ENCODE peak calls at places on chromosomes 7 and 10, in four cellular contexts. One of them, this sample, is unnamed. For H3K4me1, the result is how much of the 10 kb centered on the place peaks cover.

GRCh38 chr10:16304311-16304710 is 132.5 kb upstream of the PTER start:
- DNase-seq in heart right ventricle: no peak
- DNase-seq in CD4-positive, CD25-positive, alpha-beta regulatory T cell: no peak
- DNase-seq in upper lobe of right lung: no peak
- DNase-seq in this sample: no peak

GRCh38 chr7:24965831-24966708 is 13.9 kb downstream of the OSBPL3 start:
- DNase-seq in heart right ventricle: no peak
- DNase-seq in CD4-positive, CD25-positive, alpha-beta regulatory T cell: peak
- DNase-seq in upper lobe of right lung: no peak
- DNase-seq in this sample: no peak

GRCh38 chr7:29194594-29195417 is at the start of gene CHN2:
- DNase-seq in heart right ventricle: peak
- DNase-seq in CD4-positive, CD25-positive, alpha-beta regulatory T cell: peak
- DNase-seq in upper lobe of right lung: peak
- DNase-seq in this sample: no peak

GRCh38 chr7:100590077-100590737 is 4.1 kb downstream of the FBXO24 start:
- DNase-seq in heart right ventricle: peak
- DNase-seq in CD4-positive, CD25-positive, alpha-beta regulatory T cell: no peak
- DNase-seq in upper lobe of right lung: peak
- DNase-seq in this sample: no peak

GRCh38 chr10:123574299-123574698 is 91.9 kb upstream of the GPR26 start:
- DNase-seq in heart right ventricle: no peak
- DNase-seq in CD4-positive, CD25-positive, alpha-beta regulatory T cell: no peak
- DNase-seq in upper lobe of right lung: no peak
- DNase-seq in this sample: no peak

GRCh38 chr10:66167816-66168215 is 758.0 kb upstream of the LRRTM3 start:
- DNase-seq in heart right ventricle: no peak
- DNase-seq in CD4-positive, CD25-positive, alpha-beta regulatory T cell: no peak
- DNase-seq in upper lobe of right lung: no peak
- DNase-seq in this sample: no peak

GRCh38 chr10:102997998-102998397 is 79.9 kb downstream of the CNNM2 start:
- DNase-seq in heart right ventricle: no peak
- DNase-seq in CD4-positive, CD25-positive, alpha-beta regulatory T cell: no peak
- DNase-seq in upper lobe of right lung: no peak
- DNase-seq in this sample: no peak

GRCh38 chr10:124722812-124723783 is 21.1 kb downstream of the FAM53B start:
- DNase-seq in heart right ventricle: no peak
- DNase-seq in CD4-positive, CD25-positive, alpha-beta regulatory T cell: peak
- DNase-seq in upper lobe of right lung: peak
- DNase-seq in this sample: no peak

GRCh38 chr7:79221211-79221610 is 232.3 kb downstream of the MAGI2 start:
- DNase-seq in heart right ventricle: no peak
- DNase-seq in CD4-positive, CD25-positive, alpha-beta regulatory T cell: no peak
- DNase-seq in upper lobe of right lung: no peak
- DNase-seq in this sample: no peak

GRCh38 chr7:26368542-26368941 is 76.9 kb downstream of the SNX10 start:
- DNase-seq in heart right ventricle: no peak
- DNase-seq in CD4-positive, CD25-positive, alpha-beta regulatory T cell: no peak
- DNase-seq in upper lobe of right lung: no peak
- DNase-seq in this sample: no peak

GRCh38 chr10:3516626-3517255 is 268.3 kb downstream of the KLF6 start:
- DNase-seq in heart right ventricle: no peak
- DNase-seq in CD4-positive, CD25-positive, alpha-beta regulatory T cell: no peak
- DNase-seq in upper lobe of right lung: no peak
- DNase-seq in this sample: no peak

GRCh38 chr7:71182536-71182935 is 50.6 kb downstream of the GALNT17 start:
- DNase-seq in heart right ventricle: no peak
- DNase-seq in CD4-positive, CD25-positive, alpha-beta regulatory T cell: no peak
- DNase-seq in upper lobe of right lung: no peak
- DNase-seq in this sample: no peak

GRCh38 chr7:18426564-18427226 is 68.9 kb upstream of the HDAC9 start:
- DNase-seq in heart right ventricle: no peak
- DNase-seq in CD4-positive, CD25-positive, alpha-beta regulatory T cell: no peak
- DNase-seq in upper lobe of right lung: no peak
- DNase-seq in this sample: no peak

GRCh38 chr10:119431034-119431767 is 111.3 kb downstream of the RGS10 start:
- DNase-seq in heart right ventricle: no peak
- DNase-seq in CD4-positive, CD25-positive, alpha-beta regulatory T cell: no peak
- DNase-seq in upper lobe of right lung: no peak
- DNase-seq in this sample: no peak

GRCh38 chr7:158317238-158318205 is 270.1 kb downstream of the PTPRN2 start:
- DNase-seq in heart right ventricle: no peak
- DNase-seq in CD4-positive, CD25-positive, alpha-beta regulatory T cell: no peak
- DNase-seq in upper lobe of right lung: no peak
- DNase-seq in this sample: no peak

GRCh38 chr7:38628630-38629385 is 2.4 kb downstream of the AMPH start:
- DNase-seq in heart right ventricle: no peak
- DNase-seq in CD4-positive, CD25-positive, alpha-beta regulatory T cell: no peak
- DNase-seq in upper lobe of right lung: no peak
- DNase-seq in this sample: no peak

GRCh38 chr7:38629621-38630020 is 1.6 kb downstream of the AMPH start:
- DNase-seq in heart right ventricle: no peak
- DNase-seq in CD4-positive, CD25-positive, alpha-beta regulatory T cell: no peak
- DNase-seq in upper lobe of right lung: no peak
- DNase-seq in this sample: no peak

GRCh38 chr7:38630720-38631673 is at the start of gene AMPH:
- DNase-seq in heart right ventricle: peak
- DNase-seq in CD4-positive, CD25-positive, alpha-beta regulatory T cell: no peak
- DNase-seq in upper lobe of right lung: no peak
- DNase-seq in this sample: no peak

DNA sequence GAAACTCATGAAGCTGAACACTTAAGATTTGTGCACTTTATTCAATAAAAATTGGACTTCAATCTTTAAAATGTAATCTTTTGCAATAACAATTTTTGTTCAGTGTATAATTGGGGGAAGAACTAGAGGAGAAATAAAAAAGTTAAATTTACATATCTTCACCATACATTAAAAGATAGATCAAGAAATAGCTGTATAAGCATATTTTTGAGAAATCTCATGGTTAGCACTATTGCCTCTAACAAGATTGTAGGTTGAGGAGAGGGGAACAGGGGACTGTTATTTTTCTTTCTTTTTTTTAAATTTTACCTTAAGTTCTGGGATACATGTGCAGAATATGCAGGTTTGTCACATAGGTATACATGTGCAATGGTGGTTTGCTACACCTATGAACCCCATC is 5.3 kb downstream of the AMPH start:
- DNase-seq in heart right ventricle: no peak
- DNase-seq in CD4-positive, CD25-positive, alpha-beta regulatory T cell: no peak
- DNase-seq in upper lobe of right lung: no peak
- DNase-seq in this sample: no peak
- H3K4me1 ChIP-seq in heart right ventricle: under half
- H3K4me1 ChIP-seq in CD4-positive, CD25-positive, alpha-beta regulatory T cell: under half
- H3K4me1 ChIP-seq in upper lobe of right lung: under half
- H3K4me1 ChIP-seq in this sample: under half

GRCh38 chr7:825386-825785 is 6.9 kb upstream of the SUN1 start:
- DNase-seq in heart right ventricle: no peak
- DNase-seq in CD4-positive, CD25-positive, alpha-beta regulatory T cell: no peak
- DNase-seq in upper lobe of right lung: no peak
- DNase-seq in this sample: no peak
- H3K4me1 ChIP-seq in heart right ventricle: half or more
- H3K4me1 ChIP-seq in CD4-positive, CD25-positive, alpha-beta regulatory T cell: under half
- H3K4me1 ChIP-seq in upper lobe of right lung: under half
- H3K4me1 ChIP-seq in this sample: half or more

DNA sequence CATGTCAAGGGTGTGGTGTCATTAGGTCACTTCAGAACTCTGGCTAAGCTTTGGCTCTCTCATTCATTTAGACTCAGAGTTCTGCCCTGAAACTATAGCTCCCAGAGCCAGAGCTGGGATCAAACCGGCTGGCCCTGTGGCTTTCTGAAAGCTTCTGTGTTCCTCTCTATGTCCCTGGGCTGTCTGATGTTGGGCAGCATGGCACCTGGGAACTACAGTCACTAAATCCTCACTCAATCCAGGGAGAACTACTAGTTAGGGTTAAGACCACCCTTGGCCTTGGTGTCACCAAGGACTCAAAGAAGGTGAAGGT is 13.2 kb downstream of the ATG9B start:
- DNase-seq in heart right ventricle: no peak
- DNase-seq in CD4-positive, CD25-positive, alpha-beta regulatory T cell: no peak
- DNase-seq in upper lobe of right lung: no peak
- DNase-seq in this sample: no peak
- H3K4me1 ChIP-seq in heart right ventricle: half or more
- H3K4me1 ChIP-seq in CD4-positive, CD25-positive, alpha-beta regulatory T cell: half or more
- H3K4me1 ChIP-seq in upper lobe of right lung: under half
- H3K4me1 ChIP-seq in this sample: under half

GRCh38 chr7:156499247-156499881 is 141.2 kb upstream of the RNF32 start:
- DNase-seq in heart right ventricle: no peak
- DNase-seq in CD4-positive, CD25-positive, alpha-beta regulatory T cell: no peak
- DNase-seq in upper lobe of right lung: no peak
- DNase-seq in this sample: peak
- H3K4me1 ChIP-seq in heart right ventricle: under half
- H3K4me1 ChIP-seq in CD4-positive, CD25-positive, alpha-beta regulatory T cell: under half
- H3K4me1 ChIP-seq in upper lobe of right lung: under half
- H3K4me1 ChIP-seq in this sample: under half

GRCh38 chr10:69472142-69472541 is 20.9 kb downstream of the TSPAN15 start:
- DNase-seq in heart right ventricle: no peak
- DNase-seq in CD4-positive, CD25-positive, alpha-beta regulatory T cell: no peak
- DNase-seq in upper lobe of right lung: no peak
- DNase-seq in this sample: no peak
- H3K4me1 ChIP-seq in heart right ventricle: half or more
- H3K4me1 ChIP-seq in CD4-positive, CD25-positive, alpha-beta regulatory T cell: under half
- H3K4me1 ChIP-seq in upper lobe of right lung: under half
- H3K4me1 ChIP-seq in this sample: half or more

GRCh38 chr10:74099836-74100235 is 50.8 kb downstream of the AP3M1 start:
- DNase-seq in heart right ventricle: no peak
- DNase-seq in CD4-positive, CD25-positive, alpha-beta regulatory T cell: no peak
- DNase-seq in upper lobe of right lung: no peak
- DNase-seq in this sample: no peak
- H3K4me1 ChIP-seq in heart right ventricle: under half
- H3K4me1 ChIP-seq in CD4-positive, CD25-positive, alpha-beta regulatory T cell: under half
- H3K4me1 ChIP-seq in upper lobe of right lung: under half
- H3K4me1 ChIP-seq in this sample: under half

GRCh38 chr10:1064172-1064571 is 8.0 kb downstream of the WDR37 start:
- DNase-seq in heart right ventricle: no peak
- DNase-seq in CD4-positive, CD25-positive, alpha-beta regulatory T cell: no peak
- DNase-seq in upper lobe of right lung: no peak
- DNase-seq in this sample: no peak
- H3K4me1 ChIP-seq in heart right ventricle: under half
- H3K4me1 ChIP-seq in CD4-positive, CD25-positive, alpha-beta regulatory T cell: under half
- H3K4me1 ChIP-seq in upper lobe of right lung: under half
- H3K4me1 ChIP-seq in this sample: under half

GRCh38 chr7:12957487-12957886 is 270.1 kb downstream of the ARL4A start:
- DNase-seq in heart right ventricle: no peak
- DNase-seq in CD4-positive, CD25-positive, alpha-beta regulatory T cell: no peak
- DNase-seq in upper lobe of right lung: no peak
- DNase-seq in this sample: no peak

GRCh38 chr7:12965767-12966166 is 278.3 kb downstream of the ARL4A start:
- DNase-seq in heart right ventricle: no peak
- DNase-seq in CD4-positive, CD25-positive, alpha-beta regulatory T cell: no peak
- DNase-seq in upper lobe of right lung: no peak
- DNase-seq in this sample: no peak

GRCh38 chr7:12963435-12963834 is 276.0 kb downstream of the ARL4A start:
- DNase-seq in heart right ventricle: no peak
- DNase-seq in CD4-positive, CD25-positive, alpha-beta regulatory T cell: no peak
- DNase-seq in upper lobe of right lung: no peak
- DNase-seq in this sample: no peak

GRCh38 chr7:12964836-12965235 is 277.4 kb downstream of the ARL4A start:
- DNase-seq in heart right ventricle: no peak
- DNase-seq in CD4-positive, CD25-positive, alpha-beta regulatory T cell: no peak
- DNase-seq in upper lobe of right lung: no peak
- DNase-seq in this sample: no peak

DNA sequence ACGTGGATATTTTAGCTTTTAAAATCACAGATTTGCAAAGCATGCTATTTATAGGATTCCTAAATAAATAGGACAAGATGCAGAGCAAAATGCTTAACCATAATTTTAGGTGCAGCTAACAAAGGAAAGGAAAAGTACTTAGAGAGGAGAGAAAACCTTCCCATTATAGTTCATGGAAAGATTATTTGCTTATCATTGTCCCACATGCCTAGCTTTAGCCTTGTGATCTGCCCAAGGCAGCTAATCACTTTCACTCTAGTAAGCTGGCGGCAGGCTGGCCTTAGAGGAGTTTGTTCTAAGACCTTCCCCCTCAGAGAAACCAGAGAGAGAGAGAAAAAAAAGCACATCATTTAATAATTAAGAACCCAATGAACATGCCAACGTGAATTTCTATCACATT is 274.5 kb downstream of the ARL4A start:
- DNase-seq in heart right ventricle: peak
- DNase-seq in CD4-positive, CD25-positive, alpha-beta regulatory T cell: no peak
- DNase-seq in upper lobe of right lung: no peak
- DNase-seq in this sample: no peak
- H3K4me1 ChIP-seq in heart right ventricle: under half
- H3K4me1 ChIP-seq in CD4-positive, CD25-positive, alpha-beta regulatory T cell: under half
- H3K4me1 ChIP-seq in upper lobe of right lung: under half
- H3K4me1 ChIP-seq in this sample: under half

This sample was measured in esophagus muscularis mucosa.